ENCODE peak calls at places on chromosome 12, in four cellular contexts. V is fibroblast of pulmonary artery; T is neural progenitor cell; J is activated naive CD4-positive, alpha-beta T cell. N is an unnamed sample.

GRCh38 chr12:48794870-48795269 is 6.0 kb upstream of the ADCY6 start:
- DNase-seq in V (no peak), T (no peak), J (no peak), N (no peak)

GRCh38 chr12:123533672-123534643 is at the start of gene RILPL1:
- DNase-seq in V (peak), T (peak), J (peak), N (peak)

GRCh38 chr12:132476421-132476820 is 13.5 kb upstream of the FBRSL1 start:
- DNase-seq in V (no peak), T (no peak), J (no peak), N (no peak)

GRCh38 chr12:80778005-80778541 is 61.4 kb downstream of the MYF5 start:
- DNase-seq in V (peak), T (no peak), J (no peak), N (peak)

GRCh38 chr12:1885082-1885596 is 33.3 kb downstream of the CACNA2D4 start:
- DNase-seq in V (no peak), T (no peak), J (no peak), N (no peak)

GRCh38 chr12:95571369-95571768 is 20.1 kb upstream of the USP44 start:
- DNase-seq in V (no peak), T (no peak), J (no peak), N (no peak)

GRCh38 chr12:100375023-100375737 is 18.3 kb downstream of the SLC17A8 start:
- DNase-seq in V (peak), T (peak), J (no peak), N (peak)

GRCh38 chr12:28035483-28035882 is 63.0 kb upstream of the PTHLH start:
- DNase-seq in V (peak), T (no peak), J (no peak), N (peak)

GRCh38 chr12:47343684-47344567 is 264.2 kb upstream of the AMIGO2 start:
- DNase-seq in V (peak), T (no peak), J (no peak), N (peak)

GRCh38 chr12:116050266-116050665 is 227.2 kb downstream of the MED13L start:
- DNase-seq in V (no peak), T (no peak), J (no peak), N (no peak)

GRCh38 chr12:92034858-92035401 is 110.7 kb downstream of the BTG1 start:
- DNase-seq in V (peak), T (no peak), J (no peak), N (peak)

GRCh38 chr12:14417717-14418116 is 52.2 kb downstream of the ATF7IP start:
- DNase-seq in V (peak), T (peak), J (peak), N (peak)

GRCh38 chr12:51403159-51403558 is 12.0 kb upstream of the GALNT6 start:
- DNase-seq in V (peak), T (no peak), J (no peak), N (no peak)

GRCh38 chr12:51666696-51667095 is 75.7 kb downstream of the SCN8A start:
- DNase-seq in V (no peak), T (peak), J (no peak), N (no peak)

GRCh38 chr12:132365226-132365625 is 35.8 kb upstream of the GALNT9 start:
- DNase-seq in V (no peak), T (no peak), J (no peak), N (no peak)

GRCh38 chr12:21745258-21745657 is 29.2 kb downstream of the KCNJ8 start:
- DNase-seq in V (no peak), T (no peak), J (no peak), N (no peak)

GRCh38 chr12:34604631-34605509 is 582.6 kb downstream of the ALG10 start:
- DNase-seq in V (no peak), T (no peak), J (no peak), N (no peak)

GRCh38 chr12:96101806-96102205 is 66.4 kb upstream of the LTA4H start:
- DNase-seq in V (no peak), T (no peak), J (no peak), N (no peak)